ENCODE peak calls at places on chromosome 3, in nine cellular contexts. G, J, Z, K, T, I, S, Q and F are unnamed samples.

GRCh38 chr3:197892162-197892561 is 57.8 kb upstream of the RPL35A start:
- DNase-seq in G (no peak), J (no peak), Z (no peak), K (no peak), T (no peak), I (no peak), S (no peak), Q (no peak), F (no peak)

GRCh38 chr3:3743754-3744153 is 55.5 kb upstream of the LRRN1 start:
- DNase-seq in G (no peak), J (no peak), Z (no peak), K (no peak), T (no peak), I (no peak), S (no peak), Q (no peak), F (no peak)

GRCh38 chr3:61903931-61904657 is 342.7 kb downstream of the PTPRG start:
- DNase-seq in G (peak), J (peak), Z (no peak), K (peak), T (peak), I (peak), S (peak), Q (no peak), F (no peak)

GRCh38 chr3:175777495-175777894 is 918.4 kb downstream of the NAALADL2 start:
- DNase-seq in G (no peak), J (no peak), Z (no peak), K (no peak), T (no peak), I (no peak), S (no peak), Q (no peak), F (no peak)

GRCh38 chr3:140857993-140858392 is 83.6 kb upstream of the SLC25A36 start:
- DNase-seq in G (no peak), J (no peak), Z (no peak), K (no peak), T (peak), I (no peak), S (no peak), Q (no peak), F (no peak)

GRCh38 chr3:137647179-137647578 is 116.9 kb upstream of the SOX14 start:
- DNase-seq in G (no peak), J (no peak), Z (no peak), K (no peak), T (no peak), I (no peak), S (no peak), Q (no peak), F (peak)

GRCh38 chr3:38255627-38256026 is 10.0 kb upstream of the SLC22A13 start:
- DNase-seq in G (no peak), J (no peak), Z (no peak), K (no peak), T (no peak), I (no peak), S (no peak), Q (no peak), F (no peak)

GRCh38 chr3:177345049-177345972 is 148.0 kb upstream of the TBL1XR1 start:
- DNase-seq in G (peak), J (peak), Z (peak), K (peak), T (peak), I (peak), S (peak), Q (peak), F (no peak)

GRCh38 chr3:125149462-125149861 is 63.1 kb downstream of the SLC12A8 start:
- DNase-seq in G (no peak), J (no peak), Z (no peak), K (no peak), T (no peak), I (no peak), S (no peak), Q (no peak), F (no peak)

GRCh38 chr3:183313764-183314163 is 60.7 kb downstream of the B3GNT5 start:
- DNase-seq in G (no peak), J (no peak), Z (no peak), K (no peak), T (no peak), I (no peak), S (no peak), Q (no peak), F (no peak)

GRCh38 chr3:47430606-47431005 is 45.1 kb downstream of the SCAP start:
- DNase-seq in G (no peak), J (no peak), Z (no peak), K (no peak), T (no peak), I (no peak), S (peak), Q (no peak), F (no peak)

GRCh38 chr3:138936763-138937689 is 9.9 kb downstream of the FOXL2 start:
- DNase-seq in G (no peak), J (no peak), Z (no peak), K (no peak), T (no peak), I (no peak), S (peak), Q (no peak), F (peak)
- H3K4me3 ChIP-seq in G (no peak), J (no peak), Z (no peak), K (peak), T (no peak), I (peak), S (peak), Q (no peak), F (no peak)

DNA sequence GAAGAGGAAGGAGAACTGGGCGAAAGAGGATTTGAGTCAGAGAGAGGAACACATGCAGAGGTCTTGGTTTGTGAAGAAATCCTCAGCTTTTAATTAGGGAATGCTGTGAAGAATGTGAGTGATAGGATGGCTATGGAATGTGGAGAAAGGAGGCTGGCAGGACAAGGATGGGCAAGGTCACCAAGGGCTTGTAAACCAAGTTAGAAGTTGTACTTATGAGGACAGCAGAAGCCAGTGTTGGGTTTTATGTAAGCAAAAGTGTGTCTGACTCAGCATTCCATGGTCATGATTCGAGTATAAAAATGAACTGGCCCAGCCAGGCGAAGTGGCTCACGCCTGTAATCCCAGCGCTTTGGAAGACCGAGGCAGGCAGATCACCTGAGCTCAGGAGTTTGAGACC is 59.9 kb upstream of the IL12A start:
- DNase-seq in G (no peak), J (peak), Z (peak), K (no peak), T (peak), I (no peak), S (no peak), Q (no peak), F (no peak)
- H3K4me3 ChIP-seq in G (no peak), J (no peak), Z (no peak), K (no peak), T (no peak), I (no peak), S (no peak), Q (no peak), F (no peak)

GRCh38 chr3:168894204-168894603 is 769.3 kb downstream of the MECOM start:
- DNase-seq in G (no peak), J (no peak), Z (no peak), K (no peak), T (no peak), I (no peak), S (no peak), Q (no peak), F (no peak)

GRCh38 chr3:168889666-168890065 is 773.8 kb downstream of the MECOM start:
- DNase-seq in G (no peak), J (no peak), Z (no peak), K (no peak), T (peak), I (no peak), S (no peak), Q (no peak), F (no peak)

DNA sequence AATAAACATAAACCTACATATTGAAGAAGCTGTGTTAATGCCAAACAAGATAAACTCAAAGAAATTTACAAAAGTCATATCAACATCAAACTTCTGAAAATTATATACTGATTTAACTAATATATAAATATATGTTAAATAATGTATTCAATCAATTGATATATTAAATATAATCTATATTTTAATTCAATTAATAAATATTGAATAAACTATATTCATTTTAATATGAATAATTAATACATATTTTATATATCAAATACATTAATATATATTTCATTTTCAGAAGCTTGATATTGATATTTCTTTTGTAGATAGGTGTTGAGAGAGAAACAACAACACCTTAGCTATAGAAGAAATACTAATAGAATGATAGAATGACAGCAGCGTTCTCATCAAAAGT is 768.1 kb downstream of the MECOM start:
- DNase-seq in G (no peak), J (no peak), Z (no peak), K (no peak), T (no peak), I (no peak), S (no peak), Q (no peak), F (no peak)
- H3K4me3 ChIP-seq in G (no peak), J (no peak), Z (no peak), K (no peak), T (no peak), I (no peak), S (no peak), Q (no peak), F (no peak)

GRCh38 chr3:149579838-149580542 is 77.8 kb downstream of the WWTR1 start:
- DNase-seq in G (no peak), J (peak), Z (no peak), K (no peak), T (peak), I (no peak), S (no peak), Q (no peak), F (no peak)

GRCh38 chr3:149584236-149584635 is 73.6 kb downstream of the WWTR1 start:
- DNase-seq in G (no peak), J (no peak), Z (no peak), K (no peak), T (no peak), I (no peak), S (no peak), Q (no peak), F (no peak)

GRCh38 chr3:149581681-149582349 is 76.0 kb downstream of the WWTR1 start:
- DNase-seq in G (no peak), J (peak), Z (no peak), K (peak), T (peak), I (no peak), S (peak), Q (no peak), F (peak)

GRCh38 chr3:149581248-149581647 is 76.6 kb downstream of the WWTR1 start:
- DNase-seq in G (no peak), J (no peak), Z (no peak), K (no peak), T (peak), I (no peak), S (no peak), Q (no peak), F (no peak)

DNA sequence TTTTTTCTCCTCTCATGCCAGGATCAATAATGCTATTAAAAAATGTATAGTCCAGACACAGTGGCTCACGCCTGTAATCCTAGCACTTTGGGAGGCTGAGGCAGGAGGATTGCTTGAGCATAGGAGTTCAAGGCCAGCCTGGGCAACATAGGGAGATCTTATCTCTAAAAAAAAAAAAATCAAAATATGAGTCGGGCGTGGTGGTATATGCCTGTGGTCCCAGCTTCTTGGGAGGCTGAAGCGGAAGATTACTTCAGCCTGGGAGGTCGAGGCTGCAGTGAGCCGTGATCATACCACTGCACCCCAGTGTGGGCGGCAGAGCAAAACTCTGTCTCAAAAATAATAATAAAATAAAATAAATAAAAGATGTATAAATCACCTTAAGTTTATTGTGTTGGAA is 75.4 kb downstream of the WWTR1 start:
- DNase-seq in G (no peak), J (no peak), Z (no peak), K (no peak), T (no peak), I (no peak), S (no peak), Q (no peak), F (no peak)
- H3K4me3 ChIP-seq in G (no peak), J (no peak), Z (no peak), K (no peak), T (no peak), I (no peak), S (no peak), Q (no peak), F (no peak)

GRCh38 chr3:152271465-152272035 is 2.8 kb downstream of the MBNL1 start:
- DNase-seq in G (no peak), J (no peak), Z (no peak), K (no peak), T (no peak), I (no peak), S (no peak), Q (no peak), F (no peak)
- H3K4me3 ChIP-seq in G (peak), J (peak), Z (peak), K (peak), T (peak), I (peak), S (peak), Q (peak), F (no peak)

DNA sequence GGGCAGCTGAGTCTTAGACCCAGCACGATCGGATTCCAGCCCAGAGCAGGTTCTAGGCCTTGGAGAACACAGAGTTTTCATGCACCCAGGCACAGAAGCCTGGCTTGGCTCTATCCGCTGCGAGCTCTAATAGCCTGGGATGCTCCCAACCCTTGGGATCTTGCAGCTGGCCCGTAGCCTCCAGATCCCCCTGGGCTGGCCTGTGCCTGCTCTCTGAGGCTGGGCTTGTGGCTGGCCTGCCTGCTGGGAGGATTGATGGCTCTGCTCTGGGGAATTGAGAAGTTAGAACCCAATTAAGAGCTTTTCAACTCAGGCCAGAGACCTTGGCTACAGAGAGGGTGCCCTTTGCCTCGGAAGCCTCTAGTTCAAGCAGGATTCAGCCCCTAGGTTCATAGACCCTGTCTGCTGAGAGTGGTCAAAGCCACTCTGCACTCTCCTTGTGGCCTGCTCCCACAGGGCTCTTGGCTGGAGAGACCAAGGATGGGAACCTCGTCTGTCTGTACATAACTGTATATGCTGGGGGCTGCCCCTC is 64.4 kb downstream of the MAGEF1 start:
- DNase-seq in G (no peak), J (no peak), Z (no peak), K (no peak), T (no peak), I (no peak), S (peak), Q (no peak), F (no peak)
- H3K4me3 ChIP-seq in G (no peak), J (no peak), Z (no peak), K (no peak), T (no peak), I (no peak), S (no peak), Q (no peak), F (no peak)

GRCh38 chr3:134251731-134252391 is 1.2 kb upstream of the RYK start:
- DNase-seq in G (no peak), J (no peak), Z (no peak), K (no peak), T (no peak), I (peak), S (peak), Q (no peak), F (peak)

GRCh38 chr3:134250717-134251220 is at the start of gene RYK:
- DNase-seq in G (peak), J (peak), Z (no peak), K (peak), T (peak), I (peak), S (peak), Q (peak), F (peak)

GRCh38 chr3:134252766-134253165 is 2.1 kb upstream of the RYK start:
- DNase-seq in G (no peak), J (no peak), Z (no peak), K (no peak), T (no peak), I (no peak), S (no peak), Q (no peak), F (no peak)

GRCh38 chr3:134255399-134255798 is 4.7 kb upstream of the RYK start:
- DNase-seq in G (no peak), J (no peak), Z (no peak), K (no peak), T (no peak), I (no peak), S (no peak), Q (no peak), F (no peak)

GRCh38 chr3:134253475-134254231 is 3.0 kb upstream of the RYK start:
- DNase-seq in G (no peak), J (no peak), Z (no peak), K (no peak), T (no peak), I (no peak), S (no peak), Q (no peak), F (no peak)
- H3K4me3 ChIP-seq in G (no peak), J (no peak), Z (no peak), K (no peak), T (no peak), I (no peak), S (no peak), Q (no peak), F (no peak)

GRCh38 chr3:7913283-7913682 is 588.3 kb upstream of the LMCD1 start:
- DNase-seq in G (no peak), J (no peak), Z (no peak), K (no peak), T (peak), I (no peak), S (no peak), Q (no peak), F (no peak)

GRCh38 chr3:7917443-7918151 is 584.0 kb upstream of the LMCD1 start:
- DNase-seq in G (no peak), J (no peak), Z (no peak), K (no peak), T (no peak), I (no peak), S (no peak), Q (no peak), F (no peak)

GRCh38 chr3:7915356-7915755 is 586.3 kb upstream of the LMCD1 start:
- DNase-seq in G (no peak), J (no peak), Z (no peak), K (no peak), T (no peak), I (no peak), S (no peak), Q (no peak), F (no peak)
- H3K4me3 ChIP-seq in G (no peak), J (no peak), Z (no peak), K (no peak), T (no peak), I (no peak), S (no peak), Q (no peak), F (no peak)